ENCODE peak calls at places on chromosomes 13 and 19, in ten cellular contexts. L is left ventricle myocardium inferior, S is mucosa of descending colon, J is cardiac muscle cell, P is fibroblast of mammary gland, W is fibroblast of pulmonary artery, B is GM23338, G is tibial nerve, C is AG04449, Z is left lung. N is an unnamed sample.

GRCh38 chr13:20475927-20476691 is 49.5 kb downstream of the CRYL1 start:
- DNase-seq in S (peak; percentile 72), B (peak; percentile 43), W (no peak), G (no peak), L (no peak), P (no peak), J (no peak), Z (no peak), C (no peak), N (no peak)

GRCh38 chr13:34124912-34125311 is 307.0 kb downstream of the RFC3 start:
- DNase-seq in L (no peak), B (no peak), W (no peak), J (no peak), G (no peak), C (no peak), P (no peak), Z (no peak), S (no peak), N (no peak)

GRCh38 chr13:28137556-28137955 is 789 bp upstream of the PAN3 start:
- DNase-seq in J (peak; percentile 21), C (no peak), Z (no peak), B (no peak), G (no peak), W (peak; percentile 13), L (no peak), S (no peak), P (peak; percentile 28), N (no peak)

GRCh38 chr19:35760711-35761349 is 2.9 kb downstream of the PROSER3 start:
- DNase-seq in W (no peak), S (no peak), C (no peak), G (no peak), L (no peak), P (no peak), B (no peak), J (no peak), Z (no peak), N (no peak)

GRCh38 chr13:84844473-84844872 is 954.7 kb downstream of the SLITRK6 start:
- DNase-seq in C (no peak), L (no peak), P (no peak), Z (no peak), B (peak; percentile 53), W (peak; percentile 16), G (no peak), S (no peak), J (peak; percentile 1), N (no peak)

GRCh38 chr13:106143930-106144709 is 391.3 kb downstream of the EFNB2 start:
- DNase-seq in B (peak; percentile 74), Z (no peak), C (no peak), P (no peak), J (no peak), L (no peak), S (no peak), G (no peak), W (no peak), N (no peak)

GRCh38 chr19:21474671-21475181 is 30.7 kb upstream of the ZNF429 start:
- DNase-seq in P (peak; percentile 33), W (peak; percentile 47), L (peak; percentile 82), S (peak; percentile 70), J (peak; percentile 71), C (no peak), B (peak; percentile 92), Z (peak; percentile 93), G (peak; percentile 37), N (no peak)

GRCh38 chr13:19838726-19839342 is 24.6 kb downstream of the ZMYM5 start:
- DNase-seq in C (peak; percentile 86), S (no peak), W (peak; percentile 56), L (no peak), Z (no peak), G (no peak), P (peak; percentile 94), B (no peak), J (peak; percentile 70), N (peak; percentile 88)

GRCh38 chr13:73859841-73860240 is 274.4 kb downstream of the KLF12 start:
- DNase-seq in S (no peak), J (no peak), B (no peak), G (no peak), C (no peak), Z (no peak), L (no peak), W (no peak), P (no peak), N (no peak)

GRCh38 chr19:58356236-58356970 is 3.1 kb upstream of the A1BG start:
- DNase-seq in B (peak; percentile 82), S (no peak), Z (peak; percentile 73), C (no peak), G (no peak), L (no peak), P (peak; percentile 35), W (peak; percentile 49), J (peak; percentile 65), N (no peak)

GRCh38 chr13:51495300-51495699 is 42.5 kb upstream of the INTS6 start:
- DNase-seq in B (no peak), S (no peak), P (no peak), W (no peak), J (no peak), G (no peak), L (no peak), Z (no peak), C (no peak), N (no peak)

GRCh38 chr13:110628477-110628793 is 13.1 kb downstream of the NAXD start:
- DNase-seq in G (no peak), W (peak; percentile 45), L (no peak), J (peak; percentile 62), B (no peak), Z (peak; percentile 61), P (peak; percentile 79), C (no peak), S (no peak), N (no peak)

GRCh38 chr13:33152389-33152788 is 133.2 kb downstream of the STARD13 start:
- DNase-seq in W (no peak), C (no peak), B (no peak), Z (no peak), G (no peak), L (no peak), S (no peak), J (no peak), P (no peak), N (no peak)

GRCh38 chr13:23631676-23632622 is 61.7 kb downstream of the TNFRSF19 start:
- DNase-seq in Z (no peak), P (no peak), W (peak; percentile 49), L (no peak), C (no peak), B (no peak), J (no peak), S (no peak), G (no peak), N (no peak)

GRCh38 chr19:2034729-2035589 is 16.1 kb downstream of the MKNK2 start:
- DNase-seq in P (peak; percentile 41), S (peak; percentile 93), B (peak; percentile 100), G (peak; percentile 53), C (no peak), Z (peak; percentile 92), L (no peak), J (peak; percentile 67), W (peak; percentile 52), N (no peak)

GRCh38 chr19:3146677-3147100 is 10.9 kb downstream of the GNA15 start:
- DNase-seq in P (no peak), C (no peak), Z (peak; percentile 92), L (no peak), G (no peak), J (no peak), B (peak; percentile 58), S (peak; percentile 61), W (no peak), N (no peak)

GRCh38 chr19:17847538-17848366 is at the start of gene JAK3:
- DNase-seq in W (peak; percentile 82), L (peak; percentile 54), G (no peak), J (peak; percentile 89), B (peak; percentile 94), P (peak; percentile 51), S (peak; percentile 87), C (no peak), Z (peak; percentile 91), N (no peak)
- H3K4me3 ChIP-seq in W (peak within 1 kb of the TSS; percentile 53), L (peak within 1 kb of the TSS; percentile 64), G (peak within 1 kb of the TSS; percentile 51), J (no peak within 1 kb of the TSS), B (peak within 1 kb of the TSS; percentile 59), P (peak within 1 kb of the TSS; percentile 13), S (no peak within 1 kb of the TSS), C (peak within 1 kb of the TSS; percentile 55), Z (peak within 1 kb of the TSS; percentile 53), N (peak within 1 kb of the TSS; percentile 24)

GRCh38 chr19:46730595-46730994 is 13.7 kb upstream of the PRKD2 start:
- DNase-seq in J (no peak), C (no peak), B (no peak), W (no peak), L (no peak), P (no peak), S (no peak), G (no peak), Z (peak; percentile 75), N (no peak)

GRCh38 chr19:46730187-46730586 is 13.3 kb upstream of the PRKD2 start:
- DNase-seq in B (no peak), Z (peak; percentile 40), J (no peak), C (no peak), W (no peak), L (no peak), G (no peak), P (no peak), S (no peak), N (no peak)

GRCh38 chr19:46731584-46731983 is 14.3 kb upstream of the FKRP start:
- DNase-seq in S (peak; percentile 48), G (no peak), W (peak; percentile 52), B (no peak), C (no peak), L (no peak), J (peak; percentile 39), Z (peak; percentile 83), P (no peak), N (no peak)

GRCh38 chr19:46732172-46732938 is 13.5 kb upstream of the FKRP start:
- DNase-seq in S (no peak), G (no peak), W (no peak), C (no peak), P (no peak), Z (no peak), L (no peak), B (no peak), J (no peak), N (no peak)

GRCh38 chr19:46731007-46731501 is 14.1 kb upstream of the PRKD2 start:
- DNase-seq in L (no peak), C (peak; percentile 59), W (peak; percentile 88), B (no peak), P (peak; percentile 93), G (no peak), J (peak; percentile 88), S (peak; percentile 51), Z (peak; percentile 91), N (peak; percentile 63)
- TF ChIP-seq CTCF in L (no peak), C (no peak), W (no peak), B (no peak), P (no peak), G (no peak), J (no peak), S (no peak), Z (no peak), N (no peak)

GRCh38 chr19:28502879-28503734 is 709.8 kb downstream of the UQCRFS1 start:
- DNase-seq in P (no peak), B (no peak), L (no peak), Z (no peak), W (no peak), G (no peak), C (no peak), S (no peak), J (no peak), N (no peak)
- H3K4me3 ChIP-seq in P (no peak overlapping the region), B (no peak overlapping the region), L (no peak overlapping the region), Z (no peak overlapping the region), W (no peak overlapping the region), G (no peak overlapping the region), C (no peak overlapping the region), S (no peak overlapping the region), J (no peak overlapping the region), N (no peak overlapping the region)

DNA sequence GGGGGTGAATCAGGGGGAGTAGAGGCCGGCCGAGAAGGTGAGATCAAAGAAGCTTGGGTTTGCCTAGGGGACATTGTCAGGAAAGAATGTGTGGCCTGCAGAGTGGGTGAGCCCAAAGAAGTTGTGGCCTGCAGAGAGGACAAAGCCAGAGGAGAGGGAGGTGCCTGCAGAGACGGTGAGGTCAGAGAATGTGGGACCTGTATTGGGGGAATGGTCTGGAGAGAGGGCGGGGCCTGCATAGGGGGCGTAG is 3.0 kb downstream of the PRR36 start:
- DNase-seq in Z (no peak), S (no peak), G (no peak), W (no peak), L (no peak), J (no peak), P (no peak), B (peak; percentile 88), C (no peak), N (no peak)
- TF ChIP-seq CTCF in Z (no peak), S (no peak), G (no peak), W (no peak), L (no peak), J (no peak), P (no peak), B (no peak), C (no peak), N (no peak)